ENCODE peak calls at places on chromosomes 2 and 18, in four cellular contexts. U, P, W and D are unnamed samples.

GRCh38 chr18:70126832-70127231 is 78.7 kb downstream of the RTTN start:
- DNase-seq in P (no peak), U (no peak), W (no peak), D (no peak)

GRCh38 chr2:43139996-43140621 is 86.3 kb downstream of the ZFP36L2 start:
- DNase-seq in P (no peak), W (no peak), U (no peak), D (no peak)

GRCh38 chr2:20584637-20585321 is 66.1 kb downstream of the HS1BP3 start:
- DNase-seq in P (no peak), W (peak), U (no peak), D (no peak)

GRCh38 chr2:52036036-52036435 is 1004.1 kb upstream of the NRXN1 start:
- DNase-seq in U (no peak), P (no peak), W (peak), D (no peak)

GRCh38 chr2:240463866-240464481 is 28.5 kb downstream of the GPC1 start:
- DNase-seq in P (no peak), W (no peak), U (no peak), D (no peak)

GRCh38 chr2:70901235-70902066 is 34.2 kb upstream of the ATP6V1B1 start:
- DNase-seq in P (no peak), U (no peak), W (no peak), D (no peak)

GRCh38 chr2:240374085-240374907 is 61.2 kb upstream of the GPC1 start:
- DNase-seq in W (peak), U (no peak), P (peak), D (no peak)

GRCh38 chr2:10264506-10265327 is 38.0 kb upstream of the HPCAL1 start:
- DNase-seq in P (no peak), U (no peak), W (no peak), D (no peak)

GRCh38 chr2:31333527-31334183 is 80.9 kb downstream of the XDH start:
- DNase-seq in W (peak), U (peak), P (no peak), D (peak)

GRCh38 chr2:235669269-235669831 is 175.5 kb downstream of the AGAP1 start:
- DNase-seq in U (peak), W (peak), P (no peak), D (no peak)

GRCh38 chr2:62504657-62505056 is 1.3 kb downstream of the TMEM17 start:
- DNase-seq in U (no peak), P (no peak), W (no peak), D (no peak)

DNA sequence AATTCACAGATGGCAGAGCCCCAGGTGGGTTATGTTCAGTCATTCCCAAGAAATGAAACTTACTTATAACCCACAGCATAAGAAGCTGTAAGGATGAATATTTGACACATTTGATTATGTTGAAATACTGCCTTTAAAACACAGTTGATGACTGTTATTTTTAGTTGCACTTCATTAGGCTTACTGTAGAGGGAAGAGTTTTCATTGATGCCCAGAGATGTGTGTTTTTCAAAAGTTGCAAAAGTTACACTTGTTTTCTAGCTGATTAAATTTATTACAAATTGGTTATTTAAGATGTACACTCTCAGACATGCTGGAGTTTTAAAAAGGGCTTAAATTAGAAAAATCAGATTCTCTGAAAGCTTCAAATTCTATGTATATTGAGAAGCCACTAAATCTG is 506.1 kb downstream of the PARD3B start:
- DNase-seq in U (no peak), P (no peak), W (peak), D (no peak)
- TF ChIP-seq CTCF in U (no peak), P (peak), W (peak), D (no peak)

DNA sequence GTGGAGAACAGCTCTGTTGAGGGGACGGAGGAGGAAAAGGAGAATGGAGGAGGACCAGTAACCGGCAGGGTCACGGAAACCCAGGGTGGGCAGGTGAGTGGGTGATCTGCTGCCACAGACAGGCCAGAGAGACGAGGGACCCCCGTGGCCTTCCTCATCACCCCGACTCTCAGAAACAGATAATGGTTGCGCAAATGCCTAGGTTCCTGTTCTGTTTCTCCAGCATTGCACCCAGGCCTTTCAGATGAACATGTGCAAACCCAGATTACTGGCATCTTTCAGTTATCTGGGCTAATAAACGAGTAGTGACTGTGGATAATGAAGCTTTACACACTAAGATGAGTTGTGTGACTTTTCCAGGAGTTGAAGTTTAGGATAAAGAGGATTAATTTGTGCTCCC is 46.5 kb downstream of the TET3 start:
- DNase-seq in P (no peak), W (no peak), U (no peak), D (no peak)
- TF ChIP-seq CTCF in P (no peak), W (no peak), U (no peak), D (no peak)

GRCh38 chr18:13610517-13610916 is 115.8 kb downstream of the FAM210A start:
- DNase-seq in W (no peak), U (no peak), P (no peak), D (no peak)

GRCh38 chr18:13613099-13613498 is 113.3 kb downstream of the FAM210A start:
- DNase-seq in P (no peak), U (no peak), W (no peak), D (no peak)

GRCh38 chr18:13612111-13612997 is 114.0 kb downstream of the FAM210A start:
- DNase-seq in W (no peak), U (peak), P (no peak), D (peak)

GRCh38 chr18:13611616-13612110 is 114.7 kb downstream of the FAM210A start:
- DNase-seq in W (no peak), P (no peak), U (no peak), D (no peak)

GRCh38 chr18:13611058-13611615 is 115.2 kb downstream of the FAM210A start:
- DNase-seq in P (no peak), W (no peak), U (peak), D (no peak)
- TF ChIP-seq CTCF in P (no peak), W (no peak), U (no peak), D (no peak)

GRCh38 chr2:15058015-15058414 is 425.5 kb downstream of the LRATD1 start:
- DNase-seq in W (peak), P (no peak), U (no peak), D (no peak)
- TF ChIP-seq CTCF in W (peak), P (peak), U (peak), D (peak)

GRCh38 chr18:58541789-58542425 is 87.0 kb downstream of the ALPK2 start:
- DNase-seq in W (peak), U (peak), P (peak), D (peak)

GRCh38 chr18:58539659-58540380 is 89.1 kb downstream of the ALPK2 start:
- DNase-seq in W (no peak), P (no peak), U (no peak), D (no peak)

GRCh38 chr18:58540381-58540943 is 88.4 kb downstream of the ALPK2 start:
- DNase-seq in U (no peak), P (no peak), W (no peak), D (no peak)

GRCh38 chr18:58542426-58543159 is 86.3 kb downstream of the ALPK2 start:
- DNase-seq in W (no peak), P (no peak), U (no peak), D (no peak)

DNA sequence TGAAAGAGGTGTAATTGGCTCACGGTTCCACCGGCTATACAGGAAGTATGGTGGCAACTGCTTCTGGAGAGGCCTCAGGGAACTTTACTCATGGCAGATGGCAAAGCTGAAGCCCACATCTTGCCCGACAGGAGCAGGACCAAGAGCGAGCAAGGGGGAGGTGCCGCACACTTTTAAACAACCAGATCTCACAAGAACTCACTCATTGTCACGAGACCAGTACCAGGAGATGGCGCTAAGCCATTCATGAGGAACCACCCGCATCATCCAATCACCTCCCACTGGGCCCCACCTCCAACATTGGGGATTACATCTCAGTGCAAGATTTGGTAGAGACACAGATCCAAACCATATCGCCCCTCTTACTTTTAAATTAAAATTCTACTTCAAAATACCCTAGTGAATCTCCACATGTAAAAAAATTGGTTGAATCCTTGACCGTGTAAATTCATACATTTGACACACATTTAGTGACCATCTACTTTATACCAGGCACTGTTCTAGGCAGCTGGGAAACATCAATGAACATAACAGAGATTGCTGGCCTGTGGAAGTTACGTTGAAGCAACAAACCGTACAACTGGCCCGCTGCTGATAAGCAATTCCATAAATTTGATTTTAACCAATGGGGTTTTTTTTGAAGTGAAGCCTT is 87.6 kb downstream of the ALPK2 start:
- DNase-seq in W (peak), P (no peak), U (no peak), D (no peak)
- TF ChIP-seq CTCF in W (peak), P (no peak), U (peak), D (peak)

DNA sequence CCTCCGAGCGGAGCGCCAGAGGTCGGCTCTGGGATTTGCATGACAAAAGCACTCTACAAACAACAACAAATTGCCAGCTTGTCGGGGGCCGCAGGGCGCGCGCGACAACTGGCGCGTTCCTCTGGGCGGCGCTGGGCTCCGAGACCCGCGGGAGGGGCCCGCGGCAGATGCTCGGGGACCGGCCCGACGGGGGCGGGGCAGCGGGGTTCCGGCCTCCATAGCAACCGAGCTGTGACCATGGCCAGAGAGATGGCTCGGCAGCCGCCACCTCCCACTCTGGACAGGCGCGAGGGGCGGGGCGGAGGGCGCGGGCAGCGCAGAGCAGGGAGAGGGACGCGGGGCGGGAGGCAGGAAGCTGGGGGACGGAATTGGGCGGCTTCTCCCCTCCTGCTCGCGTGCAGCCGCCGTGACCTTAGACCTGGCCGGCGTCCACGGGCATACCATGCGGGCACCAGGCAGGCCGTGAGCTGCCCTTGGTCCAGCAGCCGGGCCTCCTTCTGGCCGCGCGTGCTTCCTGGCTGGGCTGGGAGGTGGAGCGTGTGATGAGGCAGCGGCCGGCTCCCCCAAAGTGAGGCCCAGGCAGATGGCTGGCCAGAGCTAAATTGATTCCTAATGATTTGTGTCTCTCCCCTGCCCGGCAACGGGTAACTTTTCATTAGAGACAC is 171.5 kb downstream of the CELF4 start:
- DNase-seq in W (no peak), U (peak), P (peak), D (no peak)
- TF ChIP-seq CTCF in W (no peak), U (no peak), P (no peak), D (no peak)